ENCODE peak calls at places on chromosome 10, in nine cellular contexts. One of them, this sample, is unnamed.

GRCh38 chr10:34102237-34102673 is 712.8 kb downstream of the PARD3 start:
- DNase-seq in hepatocyte: peak
- DNase-seq in MM.1S: no peak
- DNase-seq in HCT116: no peak
- DNase-seq in neural progenitor cell: no peak
- DNase-seq in GM23338: no peak
- DNase-seq in PC-3: no peak
- DNase-seq in SK-N-SH: peak
- DNase-seq in GM23248: peak
- DNase-seq in this sample: no peak

GRCh38 chr10:2963889-2964631 is 103.3 kb upstream of the PFKP start:
- DNase-seq in HCT116: no peak
- DNase-seq in PC-3: no peak
- DNase-seq in GM23338: peak
- DNase-seq in neural progenitor cell: no peak
- DNase-seq in MM.1S: no peak
- DNase-seq in hepatocyte: no peak
- DNase-seq in GM23248: no peak
- DNase-seq in SK-N-SH: no peak
- DNase-seq in this sample: no peak

GRCh38 chr10:120719333-120719732 is 131.8 kb upstream of the WDR11 start:
- DNase-seq in PC-3: no peak
- DNase-seq in neural progenitor cell: no peak
- DNase-seq in MM.1S: peak
- DNase-seq in SK-N-SH: no peak
- DNase-seq in GM23338: no peak
- DNase-seq in HCT116: no peak
- DNase-seq in GM23248: no peak
- DNase-seq in hepatocyte: no peak
- DNase-seq in this sample: no peak

GRCh38 chr10:118062798-118063238 is 16.1 kb upstream of the RAB11FIP2 start:
- DNase-seq in GM23248: no peak
- DNase-seq in MM.1S: no peak
- DNase-seq in GM23338: no peak
- DNase-seq in hepatocyte: peak
- DNase-seq in PC-3: no peak
- DNase-seq in SK-N-SH: no peak
- DNase-seq in HCT116: no peak
- DNase-seq in neural progenitor cell: peak
- DNase-seq in this sample: no peak

GRCh38 chr10:101062231-101063161 is 707 bp downstream of the KAZALD1 start:
- DNase-seq in GM23248: peak
- DNase-seq in hepatocyte: peak
- DNase-seq in PC-3: peak
- DNase-seq in HCT116: no peak
- DNase-seq in MM.1S: peak
- DNase-seq in GM23338: peak
- DNase-seq in SK-N-SH: peak
- DNase-seq in neural progenitor cell: peak
- DNase-seq in this sample: peak

GRCh38 chr10:121245799-121246198 is 352.4 kb downstream of the FGFR2 start:
- DNase-seq in SK-N-SH: no peak
- DNase-seq in HCT116: no peak
- DNase-seq in hepatocyte: no peak
- DNase-seq in MM.1S: no peak
- DNase-seq in neural progenitor cell: no peak
- DNase-seq in PC-3: no peak
- DNase-seq in GM23248: no peak
- DNase-seq in GM23338: no peak
- DNase-seq in this sample: no peak

GRCh38 chr10:44966129-44966815 is 6.7 kb downstream of the RASSF4 start:
- DNase-seq in SK-N-SH: no peak
- DNase-seq in HCT116: no peak
- DNase-seq in PC-3: no peak
- DNase-seq in hepatocyte: peak
- DNase-seq in GM23338: no peak
- DNase-seq in MM.1S: no peak
- DNase-seq in GM23248: no peak
- DNase-seq in neural progenitor cell: no peak
- DNase-seq in this sample: no peak

GRCh38 chr10:22372298-22372697 is 27.0 kb downstream of the SPAG6 start:
- DNase-seq in HCT116: no peak
- DNase-seq in GM23338: no peak
- DNase-seq in GM23248: no peak
- DNase-seq in PC-3: no peak
- DNase-seq in SK-N-SH: no peak
- DNase-seq in neural progenitor cell: no peak
- DNase-seq in hepatocyte: no peak
- DNase-seq in MM.1S: no peak
- DNase-seq in this sample: no peak

GRCh38 chr10:17075975-17076374 is 53.6 kb downstream of the CUBN start:
- DNase-seq in hepatocyte: peak
- DNase-seq in GM23248: peak
- DNase-seq in GM23338: no peak
- DNase-seq in MM.1S: no peak
- DNase-seq in HCT116: no peak
- DNase-seq in PC-3: no peak
- DNase-seq in neural progenitor cell: no peak
- DNase-seq in SK-N-SH: no peak
- DNase-seq in this sample: no peak

GRCh38 chr10:27611861-27612450 is 107.9 kb downstream of the RAB18 start:
- DNase-seq in PC-3: no peak
- DNase-seq in GM23338: no peak
- DNase-seq in HCT116: no peak
- DNase-seq in SK-N-SH: no peak
- DNase-seq in neural progenitor cell: no peak
- DNase-seq in hepatocyte: no peak
- DNase-seq in MM.1S: no peak
- DNase-seq in GM23248: no peak
- DNase-seq in this sample: no peak

GRCh38 chr10:95303535-95303934 is 12.7 kb upstream of the PDLIM1 start:
- DNase-seq in HCT116: no peak
- DNase-seq in SK-N-SH: no peak
- DNase-seq in GM23248: no peak
- DNase-seq in GM23338: no peak
- DNase-seq in hepatocyte: no peak
- DNase-seq in neural progenitor cell: no peak
- DNase-seq in MM.1S: no peak
- DNase-seq in PC-3: peak
- DNase-seq in this sample: no peak

GRCh38 chr10:76684968-76685367 is 952.6 kb downstream of the KCNMA1 start:
- DNase-seq in GM23248: no peak
- DNase-seq in SK-N-SH: no peak
- DNase-seq in GM23338: no peak
- DNase-seq in neural progenitor cell: no peak
- DNase-seq in MM.1S: no peak
- DNase-seq in PC-3: no peak
- DNase-seq in HCT116: no peak
- DNase-seq in hepatocyte: no peak
- DNase-seq in this sample: no peak

GRCh38 chr10:28692050-28692449 is 14.7 kb downstream of the BAMBI start:
- DNase-seq in hepatocyte: no peak
- DNase-seq in neural progenitor cell: no peak
- DNase-seq in SK-N-SH: no peak
- DNase-seq in GM23338: no peak
- DNase-seq in PC-3: no peak
- DNase-seq in MM.1S: no peak
- DNase-seq in GM23248: no peak
- DNase-seq in HCT116: no peak
- DNase-seq in this sample: no peak

GRCh38 chr10:132533571-132534260 is 3.9 kb upstream of the INPP5A start:
- DNase-seq in neural progenitor cell: no peak
- DNase-seq in SK-N-SH: no peak
- DNase-seq in GM23338: no peak
- DNase-seq in hepatocyte: no peak
- DNase-seq in MM.1S: no peak
- DNase-seq in PC-3: no peak
- DNase-seq in GM23248: no peak
- DNase-seq in HCT116: no peak
- DNase-seq in this sample: no peak

GRCh38 chr10:6525599-6526160 is 54.4 kb downstream of the PRKCQ start:
- DNase-seq in neural progenitor cell: no peak
- DNase-seq in GM23338: no peak
- DNase-seq in GM23248: no peak
- DNase-seq in HCT116: no peak
- DNase-seq in hepatocyte: no peak
- DNase-seq in PC-3: no peak
- DNase-seq in SK-N-SH: no peak
- DNase-seq in MM.1S: no peak
- DNase-seq in this sample: no peak

GRCh38 chr10:35191523-35191922 is 64.9 kb downstream of the CREM start:
- DNase-seq in GM23248: peak
- DNase-seq in HCT116: no peak
- DNase-seq in neural progenitor cell: no peak
- DNase-seq in GM23338: no peak
- DNase-seq in MM.1S: peak
- DNase-seq in SK-N-SH: no peak
- DNase-seq in hepatocyte: no peak
- DNase-seq in PC-3: no peak
- DNase-seq in this sample: peak

GRCh38 chr10:29375888-29376287 is 87.0 kb downstream of the LYZL1 start:
- DNase-seq in SK-N-SH: no peak
- DNase-seq in HCT116: no peak
- DNase-seq in PC-3: no peak
- DNase-seq in neural progenitor cell: no peak
- DNase-seq in GM23338: no peak
- DNase-seq in MM.1S: no peak
- DNase-seq in hepatocyte: no peak
- DNase-seq in GM23248: no peak
- DNase-seq in this sample: no peak

GRCh38 chr10:32692174-32692573 is 246.2 kb downstream of the CCDC7 start:
- DNase-seq in neural progenitor cell: peak
- DNase-seq in HCT116: peak
- DNase-seq in GM23248: peak
- DNase-seq in GM23338: no peak
- DNase-seq in MM.1S: no peak
- DNase-seq in hepatocyte: no peak
- DNase-seq in PC-3: peak
- DNase-seq in SK-N-SH: no peak
- DNase-seq in this sample: no peak

GRCh38 chr10:79192677-79193003 is 123.9 kb downstream of the ZMIZ1 start:
- DNase-seq in HCT116: no peak
- DNase-seq in GM23338: no peak
- DNase-seq in hepatocyte: no peak
- DNase-seq in neural progenitor cell: no peak
- DNase-seq in PC-3: peak
- DNase-seq in GM23248: peak
- DNase-seq in SK-N-SH: no peak
- DNase-seq in MM.1S: no peak
- DNase-seq in this sample: no peak

GRCh38 chr10:124640538-124641231 is 103.5 kb downstream of the FAM53B start:
- DNase-seq in hepatocyte: no peak
- DNase-seq in MM.1S: no peak
- DNase-seq in neural progenitor cell: peak
- DNase-seq in SK-N-SH: no peak
- DNase-seq in GM23248: no peak
- DNase-seq in GM23338: no peak
- DNase-seq in PC-3: no peak
- DNase-seq in HCT116: no peak
- DNase-seq in this sample: no peak
- TF ChIP-seq EZH2phosphoT487 in hepatocyte: no peak
- TF ChIP-seq EZH2phosphoT487 in MM.1S: no peak
- TF ChIP-seq EZH2phosphoT487 in neural progenitor cell: no peak
- TF ChIP-seq EZH2phosphoT487 in SK-N-SH: no peak
- TF ChIP-seq EZH2phosphoT487 in GM23248: no peak
- TF ChIP-seq EZH2phosphoT487 in GM23338: no peak
- TF ChIP-seq EZH2phosphoT487 in PC-3: no peak
- TF ChIP-seq EZH2phosphoT487 in HCT116: no peak
- TF ChIP-seq EZH2phosphoT487 in this sample: no peak

GRCh38 chr10:24513155-24513554 is 210.5 kb downstream of the ARHGAP21 start:
- DNase-seq in neural progenitor cell: peak
- DNase-seq in GM23338: peak
- DNase-seq in SK-N-SH: no peak
- DNase-seq in MM.1S: no peak
- DNase-seq in HCT116: no peak
- DNase-seq in GM23248: peak
- DNase-seq in hepatocyte: peak
- DNase-seq in PC-3: peak
- DNase-seq in this sample: no peak
- TF ChIP-seq EZH2phosphoT487 in neural progenitor cell: no peak
- TF ChIP-seq EZH2phosphoT487 in GM23338: no peak
- TF ChIP-seq EZH2phosphoT487 in SK-N-SH: no peak
- TF ChIP-seq EZH2phosphoT487 in MM.1S: no peak
- TF ChIP-seq EZH2phosphoT487 in HCT116: no peak
- TF ChIP-seq EZH2phosphoT487 in GM23248: no peak
- TF ChIP-seq EZH2phosphoT487 in hepatocyte: no peak
- TF ChIP-seq EZH2phosphoT487 in PC-3: no peak
- TF ChIP-seq EZH2phosphoT487 in this sample: no peak

GRCh38 chr10:65556006-65556405 is 1369.8 kb upstream of the LRRTM3 start:
- DNase-seq in GM23248: no peak
- DNase-seq in PC-3: peak
- DNase-seq in GM23338: no peak
- DNase-seq in MM.1S: no peak
- DNase-seq in HCT116: no peak
- DNase-seq in hepatocyte: no peak
- DNase-seq in neural progenitor cell: no peak
- DNase-seq in SK-N-SH: no peak
- DNase-seq in this sample: no peak

GRCh38 chr10:65559369-65559768 is 1366.5 kb upstream of the LRRTM3 start:
- DNase-seq in GM23248: no peak
- DNase-seq in HCT116: no peak
- DNase-seq in SK-N-SH: no peak
- DNase-seq in hepatocyte: no peak
- DNase-seq in GM23338: no peak
- DNase-seq in MM.1S: no peak
- DNase-seq in neural progenitor cell: no peak
- DNase-seq in PC-3: peak
- DNase-seq in this sample: no peak

GRCh38 chr10:65550761-65551160 is 1375.1 kb upstream of the LRRTM3 start:
- DNase-seq in neural progenitor cell: no peak
- DNase-seq in SK-N-SH: no peak
- DNase-seq in GM23248: no peak
- DNase-seq in MM.1S: peak
- DNase-seq in HCT116: no peak
- DNase-seq in PC-3: no peak
- DNase-seq in GM23338: no peak
- DNase-seq in hepatocyte: no peak
- DNase-seq in this sample: no peak

DNA sequence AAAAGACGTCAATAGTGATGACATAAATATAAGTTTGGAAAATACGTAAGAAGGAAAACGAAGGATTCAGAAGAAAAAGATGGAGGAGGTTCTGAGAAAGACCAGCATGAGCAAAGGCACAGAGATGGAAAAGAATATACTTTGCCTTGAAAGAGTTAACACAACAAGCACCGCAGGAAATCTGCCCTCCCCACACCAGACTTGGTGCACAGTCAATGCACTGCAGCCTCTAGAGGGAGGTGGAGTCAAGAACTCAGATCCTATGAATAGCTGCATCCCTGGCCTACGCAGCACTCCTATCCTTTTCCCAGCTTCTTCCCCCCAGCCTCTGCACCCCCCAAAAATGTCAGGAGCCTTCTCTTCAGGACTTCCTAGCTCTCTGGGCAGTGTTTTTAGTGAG is 1370.6 kb upstream of the LRRTM3 start:
- DNase-seq in PC-3: no peak
- DNase-seq in MM.1S: no peak
- DNase-seq in HCT116: no peak
- DNase-seq in SK-N-SH: no peak
- DNase-seq in hepatocyte: no peak
- DNase-seq in neural progenitor cell: peak
- DNase-seq in GM23338: peak
- DNase-seq in GM23248: no peak
- DNase-seq in this sample: no peak
- TF ChIP-seq EZH2phosphoT487 in PC-3: no peak
- TF ChIP-seq EZH2phosphoT487 in MM.1S: no peak
- TF ChIP-seq EZH2phosphoT487 in HCT116: no peak
- TF ChIP-seq EZH2phosphoT487 in SK-N-SH: no peak
- TF ChIP-seq EZH2phosphoT487 in hepatocyte: no peak
- TF ChIP-seq EZH2phosphoT487 in neural progenitor cell: no peak
- TF ChIP-seq EZH2phosphoT487 in GM23338: no peak
- TF ChIP-seq EZH2phosphoT487 in GM23248: no peak
- TF ChIP-seq EZH2phosphoT487 in this sample: no peak

GRCh38 chr10:75538144-75538543 is 106.7 kb downstream of the LRMDA start:
- DNase-seq in hepatocyte: no peak
- DNase-seq in GM23248: no peak
- DNase-seq in GM23338: peak
- DNase-seq in neural progenitor cell: peak
- DNase-seq in MM.1S: no peak
- DNase-seq in SK-N-SH: no peak
- DNase-seq in HCT116: no peak
- DNase-seq in PC-3: no peak
- DNase-seq in this sample: no peak
- TF ChIP-seq EZH2phosphoT487 in hepatocyte: no peak
- TF ChIP-seq EZH2phosphoT487 in GM23248: no peak
- TF ChIP-seq EZH2phosphoT487 in GM23338: no peak
- TF ChIP-seq EZH2phosphoT487 in neural progenitor cell: no peak
- TF ChIP-seq EZH2phosphoT487 in MM.1S: no peak
- TF ChIP-seq EZH2phosphoT487 in SK-N-SH: no peak
- TF ChIP-seq EZH2phosphoT487 in HCT116: no peak
- TF ChIP-seq EZH2phosphoT487 in PC-3: no peak
- TF ChIP-seq EZH2phosphoT487 in this sample: no peak

This sample was measured in OCI-LY7.